ENCODE peak calls at places on chromosomes 6 and 20, in five cellular contexts. H, F, E, J and M are unnamed samples.

GRCh38 chr6:74932214-74932923 is 273.5 kb downstream of the COL12A1 start:
- DNase-seq in J (no peak), H (no peak), F (no peak), E (peak; percentile 10), M (no peak)

GRCh38 chr20:57890254-57890800 is 180.5 kb upstream of the PMEPA1 start:
- DNase-seq in H (no peak), F (no peak), E (no peak), J (no peak), M (no peak)

GRCh38 chr6:156021746-156022396 is 566.2 kb upstream of the NOX3 start:
- DNase-seq in J (no peak), F (no peak), E (peak; percentile 86), H (no peak), M (no peak)

GRCh38 chr6:1787894-1788293 is 178.2 kb downstream of the FOXC1 start:
- DNase-seq in H (no peak), F (no peak), J (no peak), E (peak; percentile 65), M (no peak)

GRCh38 chr6:20688710-20689500 is 154.6 kb downstream of the CDKAL1 start:
- DNase-seq in H (no peak), J (no peak), E (peak; percentile 71), F (no peak), M (no peak)

GRCh38 chr6:78538002-78538401 is 329.3 kb upstream of the IRAK1BP1 start:
- DNase-seq in F (no peak), H (no peak), J (no peak), E (peak; percentile 36), M (no peak)

GRCh38 chr20:32971703-32972161 is 32.5 kb downstream of the SUN5 start:
- DNase-seq in J (peak; percentile 26), F (no peak), E (no peak), H (no peak), M (no peak)

GRCh38 chr6:37566209-37566859 is 66.6 kb upstream of the CCDC167 start:
- DNase-seq in J (peak; percentile 89), F (no peak), E (no peak), H (peak; percentile 70), M (peak; percentile 80)

GRCh38 chr6:149941583-149942460 is at the start of gene ULBP2:
- DNase-seq in E (peak; percentile 95), J (peak; percentile 83), F (peak; percentile 89), H (peak; percentile 69), M (peak; percentile 79)

GRCh38 chr6:113385020-113385431 is 472.1 kb upstream of the MARCKS start:
- DNase-seq in H (no peak), F (no peak), E (peak; percentile 75), J (no peak), M (no peak)

GRCh38 chr6:15538766-15539165 is 124.1 kb downstream of the DTNBP1 start:
- DNase-seq in F (no peak), E (no peak), H (no peak), J (no peak), M (no peak)

GRCh38 chr20:50982372-50982771 is 23.8 kb downstream of the MOCS3 start:
- DNase-seq in H (no peak), J (no peak), E (peak; percentile 68), F (peak; percentile 75), M (peak; percentile 51)

GRCh38 chr6:161694995-161695394 is 421.1 kb upstream of the AGPAT4 start:
- DNase-seq in F (no peak), J (peak; percentile 21), E (no peak), H (no peak), M (no peak)

GRCh38 chr6:26204332-26205160 is 117.3 kb downstream of the HFE start:
- DNase-seq in F (peak; percentile 95), E (peak; percentile 99), J (peak; percentile 97), H (peak; percentile 67), M (peak; percentile 94)

GRCh38 chr6:26205625-26206574 is 118.7 kb downstream of the HFE start:
- DNase-seq in E (peak; percentile 91), J (no peak), H (no peak), F (no peak), M (no peak)

GRCh38 chr6:26202811-26203583 is 115.8 kb downstream of the HFE start:
- DNase-seq in F (no peak), J (no peak), H (no peak), E (no peak), M (no peak)

GRCh38 chr6:26207248-26207801 is 120.1 kb downstream of the HFE start:
- DNase-seq in J (no peak), E (no peak), H (no peak), F (no peak), M (no peak)

DNA sequence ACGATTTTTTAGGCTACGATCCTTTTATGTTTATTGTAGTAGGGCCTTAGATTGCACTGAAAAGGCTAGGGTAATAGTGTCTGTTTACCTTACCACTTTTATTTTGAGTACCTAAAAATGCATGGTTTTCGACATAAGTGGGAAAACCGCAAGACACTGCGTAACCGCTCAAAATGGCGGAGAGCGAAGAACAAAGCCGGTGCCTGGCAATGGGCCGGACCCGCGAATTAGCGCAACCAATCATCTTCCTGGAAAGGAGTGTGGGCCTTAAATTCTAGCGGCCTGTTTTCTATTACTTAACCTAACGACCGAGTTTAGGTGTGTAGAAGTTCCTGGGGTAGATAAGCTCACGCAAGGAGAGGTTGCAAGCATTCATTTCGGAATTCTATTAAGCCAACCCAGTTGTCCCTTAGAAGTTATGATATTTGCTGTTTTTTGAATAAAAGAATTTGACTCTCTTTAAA is 118.0 kb downstream of the HFE start:
- DNase-seq in F (peak; percentile 87), H (peak; percentile 50), J (peak; percentile 89), E (peak; percentile 91), M (peak; percentile 78)
- H3K4me1 ChIP-seq in F (no peaks in the 10 kb centered on the region), H (peaks cover 18% of the 10 kb centered on the region), J (peaks cover 42% of the 10 kb centered on the region), E (no peaks in the 10 kb centered on the region), M (peaks cover 9% of the 10 kb centered on the region)

DNA sequence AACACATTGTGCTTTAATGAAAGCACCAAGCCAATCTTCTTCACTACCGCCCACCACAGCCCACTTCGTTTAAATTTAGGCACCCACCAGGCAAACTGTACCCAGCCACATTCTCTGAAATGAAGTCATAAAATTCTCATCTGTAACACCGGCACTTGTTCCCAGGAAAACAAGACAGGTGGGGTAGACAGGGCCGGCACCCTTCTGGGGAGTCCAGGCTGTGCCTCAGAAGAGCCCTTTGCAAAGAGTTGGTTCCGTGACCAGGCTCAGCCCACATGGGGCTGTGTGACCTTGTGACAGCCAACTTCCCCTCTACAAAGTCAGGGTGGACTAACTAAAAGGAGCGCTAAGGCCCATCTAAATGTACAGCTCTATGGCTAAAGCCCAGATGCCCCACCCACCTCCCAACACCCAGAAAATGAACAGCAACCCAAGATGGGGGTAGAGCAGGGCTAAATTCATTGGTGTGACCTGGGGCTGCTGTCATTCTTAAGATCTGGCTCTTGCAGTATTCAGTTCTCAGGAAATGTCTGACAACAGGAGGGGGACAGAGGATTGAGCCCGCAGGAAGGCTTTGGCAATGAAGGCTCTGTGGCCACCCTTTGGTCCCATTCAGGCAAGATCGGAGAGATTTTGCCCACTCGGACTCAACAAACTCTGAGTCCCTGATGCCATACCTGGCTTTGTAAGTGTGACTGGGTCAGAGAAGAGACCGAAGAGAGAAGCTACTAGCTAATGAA is 56.7 kb downstream of the TRERF1 start:
- DNase-seq in E (no peak), H (no peak), F (no peak), J (no peak), M (no peak)
- H3K9me3 ChIP-seq in E (no peaks in the 10 kb centered on the region), H (no peaks in the 10 kb centered on the region), F (no peaks in the 10 kb centered on the region), J (no peaks in the 10 kb centered on the region), M (no peaks in the 10 kb centered on the region)

DNA sequence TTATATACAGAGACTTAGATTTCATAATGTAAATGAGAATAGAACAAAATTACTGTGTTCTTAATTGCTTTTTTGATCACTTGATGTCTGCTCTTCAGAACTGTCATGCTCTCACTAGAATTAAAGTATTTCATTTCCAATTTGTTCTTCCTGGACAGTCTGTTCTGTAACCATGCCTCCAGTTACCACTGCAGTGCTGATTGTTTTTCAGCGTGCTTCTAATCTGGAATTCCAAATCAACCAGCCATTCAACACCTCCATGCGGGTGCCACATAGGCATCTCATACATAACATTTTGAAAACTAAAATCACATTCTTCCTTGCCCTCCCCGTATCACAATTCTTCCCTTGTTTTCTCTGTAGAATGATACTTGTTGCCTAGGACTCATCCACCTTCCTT is 132.8 kb downstream of the QKI start:
- DNase-seq in H (no peak), E (no peak), F (no peak), J (no peak), M (no peak)
- H3K4me1 ChIP-seq in H (no peaks in the 10 kb centered on the region), E (peaks cover 1% of the 10 kb centered on the region), F (no peaks in the 10 kb centered on the region), J (peaks cover 39% of the 10 kb centered on the region), M (no peaks in the 10 kb centered on the region)

DNA sequence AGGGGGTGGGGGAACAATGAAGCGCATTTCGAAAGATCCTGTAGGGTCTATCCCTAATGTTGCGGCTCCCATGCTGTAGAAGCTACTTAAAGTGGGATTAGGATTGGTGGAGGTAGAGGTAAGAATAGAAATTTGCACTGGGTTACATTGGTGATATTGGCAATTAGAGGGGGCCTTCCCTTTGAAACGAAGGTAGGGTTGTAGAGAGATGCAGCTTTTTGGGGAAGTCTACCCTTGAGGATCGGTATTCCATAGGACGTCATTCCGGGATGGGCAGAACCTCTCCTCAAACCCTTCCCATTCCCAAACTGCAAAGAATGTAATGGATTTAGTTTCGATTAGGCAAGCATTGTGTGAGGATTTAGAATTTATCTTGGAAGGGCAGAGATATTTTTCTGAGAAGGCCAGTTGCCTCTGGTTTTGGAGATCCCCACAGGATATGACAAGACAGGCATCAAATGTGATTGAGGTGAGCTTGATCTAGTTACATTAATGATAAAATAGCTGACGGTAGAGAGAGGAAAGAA is 5.4 kb upstream of the ZNFX1 start:
- DNase-seq in H (no peak), F (no peak), J (no peak), E (no peak), M (peak; percentile 30)
- H3K9me3 ChIP-seq in H (peaks cover 20% of the 10 kb centered on the region), F (peaks cover 79% of the 10 kb centered on the region), J (no peaks in the 10 kb centered on the region), E (peaks cover 27% of the 10 kb centered on the region), M (peaks cover 75% of the 10 kb centered on the region)

DNA sequence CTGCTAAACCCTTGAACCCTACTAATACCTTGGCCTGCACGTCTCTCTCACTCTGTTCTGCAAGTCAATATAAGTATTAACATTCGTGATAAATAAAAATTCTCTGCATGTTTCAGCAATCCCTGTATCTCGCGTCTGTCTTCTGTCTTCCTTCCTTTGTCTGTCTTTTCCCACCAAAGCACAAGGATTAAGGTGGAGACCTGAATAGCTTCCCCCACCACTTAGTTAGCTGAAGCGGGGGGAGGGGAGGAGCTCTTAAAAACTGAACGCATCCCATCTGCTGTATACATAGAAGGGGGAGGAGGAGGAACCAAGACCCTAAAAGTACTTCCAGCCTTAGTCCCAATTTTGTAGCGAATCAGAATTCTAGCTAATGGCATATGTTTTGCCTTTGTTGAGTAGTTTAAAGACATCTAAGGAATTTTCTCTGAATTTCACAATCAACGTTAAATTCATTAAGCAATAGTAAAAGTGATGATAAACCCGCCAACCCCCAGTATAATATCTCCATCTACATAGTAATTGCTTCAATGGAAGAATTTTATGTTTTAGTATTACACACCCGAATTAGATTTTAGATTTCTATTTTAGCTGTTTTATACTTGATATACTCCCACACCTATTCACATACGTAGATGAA is 47.9 kb downstream of the GNAS start:
- DNase-seq in F (no peak), H (no peak), E (no peak), J (peak; percentile 70), M (no peak)
- H3K4me1 ChIP-seq in F (peaks cover 2% of the 10 kb centered on the region), H (peaks cover 21% of the 10 kb centered on the region), E (peaks cover 21% of the 10 kb centered on the region), J (peaks cover 59% of the 10 kb centered on the region), M (peaks cover 2% of the 10 kb centered on the region)

DNA sequence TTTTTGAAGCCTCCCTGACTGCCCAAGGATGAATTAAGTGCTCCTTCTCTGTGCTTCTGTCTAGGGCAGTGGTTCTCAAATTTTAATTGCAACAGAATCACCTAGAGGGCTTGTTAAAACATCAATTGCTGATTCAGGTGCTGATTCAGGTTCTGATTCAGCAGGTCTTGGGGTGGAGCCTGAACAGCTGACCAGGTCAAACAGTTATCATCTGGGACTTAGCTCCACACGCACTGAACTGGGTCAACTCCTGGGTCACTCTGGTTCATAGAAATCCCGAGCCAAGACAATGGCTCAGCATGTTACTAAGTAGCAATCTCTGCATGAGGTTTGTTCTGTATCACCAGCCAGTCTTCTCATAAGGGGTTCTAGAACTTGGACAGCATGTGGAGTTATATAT is 192.3 kb downstream of the GJA1 start:
- DNase-seq in H (no peak), E (no peak), F (no peak), J (peak; percentile 1), M (no peak)
- H3K9me3 ChIP-seq in H (no peaks in the 10 kb centered on the region), E (peaks cover 2% of the 10 kb centered on the region), F (peaks cover 7% of the 10 kb centered on the region), J (peaks cover 20% of the 10 kb centered on the region), M (no peaks in the 10 kb centered on the region)